ENCODE peak calls at places on chromosomes 3 and 15, in seven cellular contexts. One of them, this sample, is unnamed. For H3K9me3, the result is how much of the 10 kb centered on the place peaks cover.

GRCh38 chr3:58306662-58307286 is 454 bp downstream of the HTD2 start:
- DNase-seq in stomach: peak
- DNase-seq in sigmoid colon: peak
- DNase-seq in transverse colon: peak
- DNase-seq in suprapubic skin: no peak
- DNase-seq in endothelial cell of umbilical vein: peak
- DNase-seq in HCT116: no peak
- DNase-seq in this sample: no peak

GRCh38 chr15:52559583-52559982 is 9.2 kb downstream of the ARPP19 start:
- DNase-seq in endothelial cell of umbilical vein: no peak
- DNase-seq in HCT116: no peak
- DNase-seq in sigmoid colon: no peak
- DNase-seq in transverse colon: no peak
- DNase-seq in stomach: no peak
- DNase-seq in suprapubic skin: no peak
- DNase-seq in this sample: no peak

GRCh38 chr3:46849686-46850467 is 13.4 kb downstream of the MYL3 start:
- DNase-seq in stomach: peak
- DNase-seq in HCT116: no peak
- DNase-seq in suprapubic skin: peak
- DNase-seq in endothelial cell of umbilical vein: no peak
- DNase-seq in sigmoid colon: no peak
- DNase-seq in transverse colon: no peak
- DNase-seq in this sample: no peak

GRCh38 chr3:99865321-99865720 is 47.7 kb downstream of the CMSS1 start:
- DNase-seq in transverse colon: no peak
- DNase-seq in stomach: no peak
- DNase-seq in HCT116: no peak
- DNase-seq in suprapubic skin: no peak
- DNase-seq in endothelial cell of umbilical vein: peak
- DNase-seq in sigmoid colon: no peak
- DNase-seq in this sample: no peak

GRCh38 chr3:152870027-152870426 is 35.1 kb downstream of the P2RY1 start:
- DNase-seq in sigmoid colon: no peak
- DNase-seq in HCT116: no peak
- DNase-seq in suprapubic skin: no peak
- DNase-seq in transverse colon: no peak
- DNase-seq in stomach: no peak
- DNase-seq in endothelial cell of umbilical vein: no peak
- DNase-seq in this sample: no peak

GRCh38 chr3:104437131-104437750 is 929.5 kb upstream of the ALCAM start:
- DNase-seq in sigmoid colon: no peak
- DNase-seq in endothelial cell of umbilical vein: no peak
- DNase-seq in HCT116: peak
- DNase-seq in stomach: no peak
- DNase-seq in suprapubic skin: no peak
- DNase-seq in transverse colon: no peak
- DNase-seq in this sample: no peak

GRCh38 chr3:195758721-195759353 is 38.1 kb downstream of the MUC20 start:
- DNase-seq in endothelial cell of umbilical vein: no peak
- DNase-seq in sigmoid colon: no peak
- DNase-seq in stomach: no peak
- DNase-seq in HCT116: no peak
- DNase-seq in transverse colon: no peak
- DNase-seq in suprapubic skin: peak
- DNase-seq in this sample: no peak

GRCh38 chr3:69086133-69086722 is 1.5 kb downstream of the ARL6IP5 start:
- DNase-seq in stomach: peak
- DNase-seq in sigmoid colon: peak
- DNase-seq in endothelial cell of umbilical vein: peak
- DNase-seq in suprapubic skin: peak
- DNase-seq in transverse colon: peak
- DNase-seq in HCT116: peak
- DNase-seq in this sample: no peak

GRCh38 chr3:122767690-122768372 is 25.8 kb downstream of the HSPBAP1 start:
- DNase-seq in stomach: no peak
- DNase-seq in sigmoid colon: no peak
- DNase-seq in suprapubic skin: no peak
- DNase-seq in endothelial cell of umbilical vein: no peak
- DNase-seq in HCT116: no peak
- DNase-seq in transverse colon: no peak
- DNase-seq in this sample: no peak

GRCh38 chr3:67291287-67292252 is 293.5 kb downstream of the KBTBD8 start:
- DNase-seq in transverse colon: no peak
- DNase-seq in HCT116: no peak
- DNase-seq in stomach: no peak
- DNase-seq in sigmoid colon: no peak
- DNase-seq in endothelial cell of umbilical vein: no peak
- DNase-seq in suprapubic skin: no peak
- DNase-seq in this sample: no peak

GRCh38 chr3:6654670-6655069 is 206.2 kb upstream of the GRM7 start:
- DNase-seq in sigmoid colon: no peak
- DNase-seq in transverse colon: no peak
- DNase-seq in HCT116: no peak
- DNase-seq in endothelial cell of umbilical vein: no peak
- DNase-seq in stomach: no peak
- DNase-seq in suprapubic skin: no peak
- DNase-seq in this sample: no peak

GRCh38 chr3:134682196-134682880 is 31.5 kb upstream of the KY start:
- DNase-seq in stomach: no peak
- DNase-seq in sigmoid colon: no peak
- DNase-seq in transverse colon: no peak
- DNase-seq in endothelial cell of umbilical vein: no peak
- DNase-seq in HCT116: no peak
- DNase-seq in suprapubic skin: no peak
- DNase-seq in this sample: no peak

GRCh38 chr15:50135123-50135541 is 16.1 kb upstream of the ATP8B4 start:
- DNase-seq in suprapubic skin: no peak
- DNase-seq in sigmoid colon: no peak
- DNase-seq in HCT116: no peak
- DNase-seq in transverse colon: no peak
- DNase-seq in stomach: no peak
- DNase-seq in endothelial cell of umbilical vein: no peak
- DNase-seq in this sample: no peak

GRCh38 chr3:37922721-37923575 is 61.3 kb downstream of the CTDSPL start:
- DNase-seq in HCT116: no peak
- DNase-seq in suprapubic skin: no peak
- DNase-seq in stomach: peak
- DNase-seq in sigmoid colon: no peak
- DNase-seq in transverse colon: no peak
- DNase-seq in endothelial cell of umbilical vein: no peak
- DNase-seq in this sample: no peak

GRCh38 chr15:92634641-92635272 is 20.8 kb downstream of the FAM174B start:
- DNase-seq in sigmoid colon: no peak
- DNase-seq in suprapubic skin: peak
- DNase-seq in endothelial cell of umbilical vein: no peak
- DNase-seq in transverse colon: no peak
- DNase-seq in stomach: no peak
- DNase-seq in HCT116: no peak
- DNase-seq in this sample: no peak

GRCh38 chr15:92665100-92665555 is 9.6 kb upstream of the FAM174B start:
- DNase-seq in HCT116: no peak
- DNase-seq in endothelial cell of umbilical vein: peak
- DNase-seq in sigmoid colon: peak
- DNase-seq in transverse colon: no peak
- DNase-seq in suprapubic skin: no peak
- DNase-seq in stomach: no peak
- DNase-seq in this sample: no peak

GRCh38 chr15:40452296-40453090 is 11.7 kb downstream of the BAHD1 start:
- DNase-seq in transverse colon: no peak
- DNase-seq in suprapubic skin: no peak
- DNase-seq in HCT116: no peak
- DNase-seq in sigmoid colon: no peak
- DNase-seq in endothelial cell of umbilical vein: no peak
- DNase-seq in stomach: no peak
- DNase-seq in this sample: no peak

GRCh38 chr3:12656850-12657249 is 7.1 kb downstream of the RAF1 start:
- DNase-seq in suprapubic skin: no peak
- DNase-seq in HCT116: no peak
- DNase-seq in sigmoid colon: no peak
- DNase-seq in endothelial cell of umbilical vein: no peak
- DNase-seq in stomach: no peak
- DNase-seq in transverse colon: no peak
- DNase-seq in this sample: no peak

GRCh38 chr3:154864947-154865346 is 215.2 kb upstream of the MME start:
- DNase-seq in sigmoid colon: no peak
- DNase-seq in stomach: no peak
- DNase-seq in suprapubic skin: no peak
- DNase-seq in endothelial cell of umbilical vein: no peak
- DNase-seq in HCT116: no peak
- DNase-seq in transverse colon: no peak
- DNase-seq in this sample: no peak

GRCh38 chr3:143775401-143775970 is 72.8 kb downstream of the SLC9A9 start:
- DNase-seq in endothelial cell of umbilical vein: peak
- DNase-seq in HCT116: peak
- DNase-seq in transverse colon: no peak
- DNase-seq in stomach: no peak
- DNase-seq in sigmoid colon: no peak
- DNase-seq in suprapubic skin: no peak
- DNase-seq in this sample: peak

GRCh38 chr3:24500806-24501205 is 6.2 kb upstream of the THRB start:
- DNase-seq in HCT116: no peak
- DNase-seq in suprapubic skin: no peak
- DNase-seq in stomach: no peak
- DNase-seq in endothelial cell of umbilical vein: no peak
- DNase-seq in transverse colon: no peak
- DNase-seq in sigmoid colon: no peak
- DNase-seq in this sample: no peak

GRCh38 chr3:62601238-62601856 is 228.0 kb upstream of the FEZF2 start:
- DNase-seq in HCT116: no peak
- DNase-seq in stomach: no peak
- DNase-seq in endothelial cell of umbilical vein: peak
- DNase-seq in sigmoid colon: no peak
- DNase-seq in suprapubic skin: no peak
- DNase-seq in transverse colon: no peak
- DNase-seq in this sample: no peak

GRCh38 chr3:157767602-157768001 is 264.4 kb upstream of the VEPH1 start:
- DNase-seq in transverse colon: no peak
- DNase-seq in endothelial cell of umbilical vein: no peak
- DNase-seq in suprapubic skin: no peak
- DNase-seq in stomach: no peak
- DNase-seq in sigmoid colon: no peak
- DNase-seq in HCT116: no peak
- DNase-seq in this sample: no peak

GRCh38 chr3:70471464-70472342 is 159.3 kb upstream of the MDFIC2 start:
- DNase-seq in endothelial cell of umbilical vein: no peak
- DNase-seq in stomach: no peak
- DNase-seq in HCT116: no peak
- DNase-seq in sigmoid colon: no peak
- DNase-seq in transverse colon: no peak
- DNase-seq in suprapubic skin: no peak
- DNase-seq in this sample: no peak
- H3K9me3 ChIP-seq in endothelial cell of umbilical vein: under half
- H3K9me3 ChIP-seq in stomach: under half
- H3K9me3 ChIP-seq in HCT116: under half
- H3K9me3 ChIP-seq in sigmoid colon: under half
- H3K9me3 ChIP-seq in transverse colon: under half
- H3K9me3 ChIP-seq in suprapubic skin: under half
- H3K9me3 ChIP-seq in this sample: under half

GRCh38 chr15:83285284-83285978 is 967 bp upstream of the BNC1 start:
- DNase-seq in stomach: no peak
- DNase-seq in endothelial cell of umbilical vein: no peak
- DNase-seq in HCT116: no peak
- DNase-seq in suprapubic skin: no peak
- DNase-seq in sigmoid colon: no peak
- DNase-seq in transverse colon: no peak
- DNase-seq in this sample: no peak
- H3K4me3 ChIP-seq in stomach: no peak
- H3K4me3 ChIP-seq in endothelial cell of umbilical vein: peak
- H3K4me3 ChIP-seq in HCT116: no peak
- H3K4me3 ChIP-seq in suprapubic skin: peak
- H3K4me3 ChIP-seq in sigmoid colon: no peak
- H3K4me3 ChIP-seq in transverse colon: no peak
- H3K4me3 ChIP-seq in this sample: no peak

GRCh38 chr3:36257117-36257516 is 123.2 kb upstream of the STAC start:
- DNase-seq in sigmoid colon: no peak
- DNase-seq in stomach: no peak
- DNase-seq in transverse colon: no peak
- DNase-seq in endothelial cell of umbilical vein: no peak
- DNase-seq in HCT116: no peak
- DNase-seq in suprapubic skin: no peak
- DNase-seq in this sample: no peak

GRCh38 chr3:36259580-36259979 is 120.7 kb upstream of the STAC start:
- DNase-seq in HCT116: no peak
- DNase-seq in transverse colon: no peak
- DNase-seq in suprapubic skin: no peak
- DNase-seq in sigmoid colon: no peak
- DNase-seq in endothelial cell of umbilical vein: no peak
- DNase-seq in stomach: no peak
- DNase-seq in this sample: no peak

DNA sequence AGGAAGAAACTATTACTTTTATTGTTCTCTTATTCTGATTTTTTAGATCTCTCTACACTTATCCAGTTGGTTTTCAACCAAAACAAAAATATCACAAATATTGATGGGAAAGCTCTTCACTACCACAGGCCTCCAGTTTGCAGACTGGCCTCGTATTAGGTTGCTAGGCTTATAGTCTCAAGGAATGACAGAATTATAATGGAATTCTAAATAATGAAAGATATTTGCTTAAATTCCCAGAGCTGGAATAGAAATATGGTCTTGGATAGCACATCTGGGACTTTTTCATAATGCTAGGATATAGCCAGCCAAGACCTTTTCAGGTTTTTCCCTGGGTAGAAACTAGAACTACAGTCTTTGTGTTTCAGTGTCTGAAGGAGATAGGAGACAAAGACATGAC is 121.9 kb upstream of the STAC start:
- DNase-seq in endothelial cell of umbilical vein: no peak
- DNase-seq in transverse colon: no peak
- DNase-seq in suprapubic skin: no peak
- DNase-seq in HCT116: no peak
- DNase-seq in stomach: no peak
- DNase-seq in sigmoid colon: no peak
- DNase-seq in this sample: no peak
- TF ChIP-seq POLR2AphosphoS5 in endothelial cell of umbilical vein: no peak
- TF ChIP-seq POLR2AphosphoS5 in transverse colon: no peak
- TF ChIP-seq POLR2AphosphoS5 in suprapubic skin: no peak
- TF ChIP-seq POLR2AphosphoS5 in HCT116: no peak
- TF ChIP-seq POLR2AphosphoS5 in stomach: no peak
- TF ChIP-seq POLR2AphosphoS5 in sigmoid colon: no peak
- TF ChIP-seq POLR2AphosphoS5 in this sample: no peak

DNA sequence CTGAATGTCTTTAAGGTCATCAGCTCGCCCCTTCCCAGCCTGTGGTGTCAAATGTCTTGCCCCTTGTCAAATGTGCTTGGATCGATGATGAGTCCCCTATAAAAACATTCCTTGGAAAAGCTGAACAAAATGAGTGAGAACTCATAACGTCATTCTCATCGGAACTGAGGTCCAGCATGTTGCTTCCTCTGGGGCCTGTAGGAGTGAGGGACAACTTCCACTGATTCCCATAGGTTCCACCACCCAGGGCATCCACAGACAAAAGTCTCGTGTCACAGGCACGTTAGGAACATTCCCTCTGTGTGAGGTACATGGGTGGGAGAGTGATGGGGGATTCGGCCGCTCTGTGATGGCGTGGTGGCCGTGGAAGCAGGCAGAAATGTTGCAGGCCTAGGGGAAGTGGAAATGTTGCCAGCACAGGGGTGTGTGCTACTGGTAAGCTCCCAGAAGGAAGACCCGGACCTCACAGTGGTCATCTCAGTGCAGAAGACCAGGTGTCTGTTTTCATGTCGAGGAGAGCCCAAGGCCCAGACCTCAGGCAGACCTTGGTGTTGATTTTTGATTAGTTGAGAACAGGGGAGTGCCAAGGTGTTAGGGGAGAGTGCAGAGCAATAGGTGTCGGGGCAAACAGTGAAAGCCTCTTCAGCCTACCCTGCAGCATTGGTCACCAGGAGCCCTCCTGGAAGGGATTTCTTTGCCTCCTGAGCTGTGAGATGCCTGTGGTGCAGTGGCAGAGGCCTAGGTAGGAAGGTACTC is 96.8 kb downstream of the SNRPN start:
- DNase-seq in transverse colon: no peak
- DNase-seq in suprapubic skin: peak
- DNase-seq in HCT116: no peak
- DNase-seq in endothelial cell of umbilical vein: no peak
- DNase-seq in sigmoid colon: peak
- DNase-seq in stomach: no peak
- DNase-seq in this sample: no peak
- H3K9me3 ChIP-seq in transverse colon: half or more
- H3K9me3 ChIP-seq in suprapubic skin: half or more
- H3K9me3 ChIP-seq in HCT116: under half
- H3K9me3 ChIP-seq in endothelial cell of umbilical vein: under half
- H3K9me3 ChIP-seq in sigmoid colon: half or more
- H3K9me3 ChIP-seq in stomach: half or more
- H3K9me3 ChIP-seq in this sample: half or more

This sample was measured in Panc1.